ENCODE peak calls at places on chromosome 17, in seven cellular contexts. R, I, X, S, L, O and G are unnamed samples.
A peak's percentile ranks its signal among the peaks of the same experiment; 100 is the strongest.

GRCh38 chr17:1067282-1067956 is 70.5 kb downstream of the TIMM22 start:
- DNase-seq in R (no peak), I (no peak), X (no peak), S (peak; percentile 53), L (no peak), O (no peak), G (no peak)

GRCh38 chr17:15945493-15946209 is 721 bp downstream of the ADORA2B start:
- DNase-seq in R (no peak), I (peak; percentile 62), X (peak; percentile 16), S (no peak), L (no peak), O (no peak), G (no peak)

GRCh38 chr17:69269174-69269998 is 40.8 kb upstream of the ABCA10 start:
- DNase-seq in R (no peak), I (peak; percentile 14), X (peak; percentile 66), S (no peak), L (no peak), O (peak; percentile 19), G (no peak)

GRCh38 chr17:48723555-48724239 is 712 bp downstream of the PRAC2 start:
- DNase-seq in R (no peak), I (peak; percentile 33), X (no peak), S (peak; percentile 83), L (no peak), O (no peak), G (peak; percentile 83)

GRCh38 chr17:40319651-40320550 is 10.9 kb downstream of the RARA start:
- DNase-seq in R (no peak), I (no peak), X (no peak), S (no peak), L (no peak), O (no peak), G (peak; percentile 25)

GRCh38 chr17:7767425-7768021 is 50.0 kb downstream of the DNAH2 start:
- DNase-seq in R (no peak), I (peak; percentile 43), X (peak; percentile 47), S (peak; percentile 58), L (no peak), O (no peak), G (no peak)

GRCh38 chr17:80738987-80739730 is 194.5 kb downstream of the RPTOR start:
- DNase-seq in R (no peak), I (peak; percentile 53), X (no peak), S (no peak), L (no peak), O (no peak), G (no peak)

GRCh38 chr17:45846646-45847045 is 2.0 kb downstream of the SPPL2C start:
- DNase-seq in R (no peak), I (no peak), X (no peak), S (no peak), L (no peak), O (no peak), G (no peak)

GRCh38 chr17:59668816-59669215 is 38.4 kb downstream of the PTRH2 start:
- DNase-seq in R (no peak), I (peak; percentile 66), X (peak; percentile 97), S (no peak), L (no peak), O (peak; percentile 4), G (no peak)

GRCh38 chr17:46012506-46013079 is 13.5 kb downstream of the STH start:
- DNase-seq in R (no peak), I (no peak), X (no peak), S (no peak), L (no peak), O (peak; percentile 42), G (no peak)

GRCh38 chr17:71180801-71181385 is 939.9 kb upstream of the SOX9 start:
- DNase-seq in R (no peak), I (peak; percentile 93), X (peak; percentile 52), S (no peak), L (no peak), O (no peak), G (no peak)

GRCh38 chr17:8849311-8850041 is 18.0 kb downstream of the PIK3R6 start:
- DNase-seq in R (no peak), I (no peak), X (no peak), S (no peak), L (no peak), O (no peak), G (no peak)

GRCh38 chr17:40347319-40348135 is 17.0 kb downstream of the GJD3 start:
- DNase-seq in R (no peak), I (no peak), X (no peak), S (no peak), L (no peak), O (no peak), G (peak; percentile 64)

GRCh38 chr17:47230864-47231263 is 21.7 kb downstream of the MYL4 start:
- DNase-seq in R (no peak), I (no peak), X (no peak), S (no peak), L (no peak), O (no peak), G (no peak)

GRCh38 chr17:39045948-39046679 is 78.9 kb upstream of the FBXO47 start:
- DNase-seq in R (no peak), I (no peak), X (no peak), S (no peak), L (no peak), O (no peak), G (peak; percentile 93)

GRCh38 chr17:43454888-43455287 is 28.9 kb upstream of the DHX8 start:
- DNase-seq in R (no peak), I (no peak), X (no peak), S (no peak), L (no peak), O (no peak), G (no peak)

GRCh38 chr17:70767102-70767701 is 597.9 kb downstream of the KCNJ2 start:
- DNase-seq in R (peak; percentile 12), I (peak; percentile 47), X (peak; percentile 59), S (peak; percentile 31), L (no peak), O (no peak), G (no peak)

GRCh38 chr17:18065546-18065945 is 22.2 kb upstream of the DRG2 start:
- DNase-seq in R (no peak), I (no peak), X (no peak), S (no peak), L (no peak), O (no peak), G (no peak)

GRCh38 chr17:60087882-60088669 is 9.4 kb upstream of the HEATR6 start:
- DNase-seq in R (no peak), I (no peak), X (no peak), S (peak; percentile 73), L (no peak), O (no peak), G (peak; percentile 56)

GRCh38 chr17:231966-232807 is 50.7 kb upstream of the DOC2B start:
- DNase-seq in R (no peak), I (no peak), X (no peak), S (no peak), L (no peak), O (no peak), G (no peak)

GRCh38 chr17:1643293-1643998 is 2.1 kb downstream of the SCARF1 start:
- DNase-seq in R (peak; percentile 45), I (no peak), X (no peak), S (peak; percentile 81), L (no peak), O (peak; percentile 52), G (peak; percentile 96)

GRCh38 chr17:76207670-76208069 is 32.6 kb downstream of the RNF157 start:
- DNase-seq in R (no peak), I (no peak), X (no peak), S (no peak), L (no peak), O (no peak), G (no peak)

GRCh38 chr17:13410874-13411273 is 190.9 kb downstream of the HS3ST3A1 start:
- DNase-seq in R (no peak), I (no peak), X (peak; percentile 44), S (no peak), L (no peak), O (no peak), G (no peak)

GRCh38 chr17:4998666-4999428 is 1.1 kb downstream of the KIF1C start:
- DNase-seq in R (no peak), I (peak; percentile 9), X (no peak), S (peak; percentile 16), L (no peak), O (no peak), G (no peak)

GRCh38 chr17:33113281-33114010 is 121.8 kb downstream of the SPACA3 start:
- DNase-seq in R (no peak), I (no peak), X (peak; percentile 2), S (no peak), L (no peak), O (no peak), G (no peak)
- H2AK5ac ChIP-seq in R (no peak overlapping the region), I (no peak overlapping the region), X (no peak overlapping the region), S (no peak overlapping the region), L (no peak overlapping the region), O (no peak overlapping the region), G (no peak overlapping the region)

DNA sequence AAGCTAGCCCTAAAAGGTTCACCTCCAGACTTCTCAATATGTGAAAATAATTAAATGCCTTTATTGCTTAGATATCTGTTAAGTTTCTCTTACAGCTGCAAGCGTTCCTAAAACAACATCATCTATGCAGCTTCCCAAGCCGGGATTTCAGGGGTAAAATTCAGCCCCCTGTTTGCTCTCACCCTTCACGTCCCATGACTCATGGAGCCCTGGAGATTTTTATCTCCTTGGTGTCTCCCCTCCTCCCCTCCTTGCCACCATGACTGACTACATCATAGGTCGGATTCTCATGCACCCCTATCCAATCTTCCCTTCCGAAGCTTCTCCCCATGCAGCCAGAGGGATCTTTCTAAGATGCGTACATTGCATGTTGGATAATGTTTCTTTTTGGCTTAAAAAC is 21.0 kb upstream of the CACNG4 start:
- DNase-seq in R (no peak), I (no peak), X (no peak), S (peak; percentile 57), L (no peak), O (no peak), G (no peak)
- H2AK5ac ChIP-seq in R (no peak overlapping the region), I (no peak overlapping the region), X (no peak overlapping the region), S (no peak overlapping the region), L (no peak overlapping the region), O (no peak overlapping the region), G (no peak overlapping the region)

DNA sequence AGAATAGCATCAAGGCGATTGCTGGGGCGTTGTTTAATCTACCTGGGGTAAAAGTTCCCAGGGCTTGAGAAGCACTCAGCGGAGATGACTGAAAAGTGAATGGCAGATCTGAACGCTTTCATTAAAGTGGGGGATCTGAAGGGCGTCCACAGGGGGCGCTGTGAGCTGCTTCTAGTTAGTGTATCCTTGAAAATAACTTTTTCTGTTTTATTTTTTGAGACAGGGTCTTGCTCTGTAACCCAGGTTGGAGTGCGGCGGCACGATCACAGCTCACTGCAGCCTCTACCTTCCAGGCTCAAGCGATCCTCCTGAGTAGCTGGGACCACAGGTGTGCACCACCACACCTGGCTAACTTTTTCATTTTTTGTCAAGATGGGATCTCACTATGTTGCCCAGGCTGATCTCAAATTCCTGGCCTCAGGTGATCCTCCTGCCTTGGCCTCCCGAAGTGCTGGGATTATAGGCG is 360.4 kb downstream of the SEC14L1 start:
- DNase-seq in R (no peak), I (no peak), X (no peak), S (no peak), L (no peak), O (no peak), G (no peak)
- H2AK5ac ChIP-seq in R (no peak overlapping the region), I (no peak overlapping the region), X (no peak overlapping the region), S (no peak overlapping the region), L (no peak overlapping the region), O (no peak overlapping the region), G (no peak overlapping the region)

DNA sequence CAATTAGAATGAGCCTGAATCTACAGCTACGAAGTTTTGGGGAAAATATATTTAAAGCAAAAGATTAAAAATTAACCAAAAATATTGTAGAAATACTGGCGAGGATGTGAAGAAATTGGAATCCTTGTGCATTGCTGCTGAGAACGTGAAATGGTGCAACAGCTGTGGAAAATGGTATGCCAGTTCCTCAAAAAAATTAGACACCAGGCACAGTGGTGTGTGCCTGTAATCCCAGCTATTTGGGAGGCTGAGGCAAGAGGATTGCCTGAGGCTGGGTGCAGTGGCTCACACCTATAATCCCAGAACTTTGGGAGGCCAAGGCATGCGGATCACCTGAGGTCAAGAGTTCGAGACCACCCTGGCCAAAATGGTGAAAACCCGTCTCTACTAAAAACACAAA is 119.9 kb upstream of the TMEM97 start:
- DNase-seq in R (no peak), I (no peak), X (no peak), S (no peak), L (no peak), O (peak; percentile 52), G (no peak)
- H2AK5ac ChIP-seq in R (no peak overlapping the region), I (no peak overlapping the region), X (no peak overlapping the region), S (no peak overlapping the region), L (no peak overlapping the region), O (no peak overlapping the region), G (no peak overlapping the region)